ENCODE peak calls at places on chromosomes 2 and 18, in five cellular contexts. One of them, this sample, is unnamed.
A peak's percentile ranks its signal among the peaks of the same experiment; 100 is the strongest.

GRCh38 chr18:36124841-36125240 is 4.3 kb downstream of the SLC39A6 start:
- DNase-seq in WERI-Rb-1: no peak
- DNase-seq in colonic mucosa: no peak
- DNase-seq in fibroblast of lung: no peak
- DNase-seq in nephron progenitor cell: no peak
- DNase-seq in this sample: peak; percentile 93

GRCh38 chr2:34545486-34546136 is 946.5 kb upstream of the FAM98A start:
- DNase-seq in WERI-Rb-1: peak; percentile 51
- DNase-seq in colonic mucosa: no peak
- DNase-seq in fibroblast of lung: no peak
- DNase-seq in nephron progenitor cell: no peak
- DNase-seq in this sample: no peak

GRCh38 chr2:140600116-140600515 is 1530.7 kb downstream of the LRP1B start:
- DNase-seq in WERI-Rb-1: no peak
- DNase-seq in colonic mucosa: no peak
- DNase-seq in fibroblast of lung: peak; percentile 82
- DNase-seq in nephron progenitor cell: no peak
- DNase-seq in this sample: peak; percentile 18

GRCh38 chr2:196166876-196167275 is 4.5 kb downstream of the STK17B start:
- DNase-seq in WERI-Rb-1: no peak
- DNase-seq in colonic mucosa: no peak
- DNase-seq in fibroblast of lung: peak; percentile 93
- DNase-seq in nephron progenitor cell: no peak
- DNase-seq in this sample: peak; percentile 69

GRCh38 chr2:196131949-196132925 is 39.1 kb downstream of the STK17B start:
- DNase-seq in WERI-Rb-1: no peak
- DNase-seq in colonic mucosa: no peak
- DNase-seq in fibroblast of lung: peak; percentile 49
- DNase-seq in nephron progenitor cell: no peak
- DNase-seq in this sample: peak; percentile 8

GRCh38 chr18:65527879-65528633 is 222.8 kb upstream of the CDH7 start:
- DNase-seq in WERI-Rb-1: no peak
- DNase-seq in colonic mucosa: no peak
- DNase-seq in fibroblast of lung: no peak
- DNase-seq in nephron progenitor cell: peak; percentile 6
- DNase-seq in this sample: peak; percentile 16

GRCh38 chr2:74101574-74102300 is 46.0 kb downstream of the BOLA3 start:
- DNase-seq in WERI-Rb-1: no peak
- DNase-seq in colonic mucosa: no peak
- DNase-seq in fibroblast of lung: no peak
- DNase-seq in nephron progenitor cell: no peak
- DNase-seq in this sample: no peak

GRCh38 chr2:135056790-135057189 is 4.7 kb downstream of the RAB3GAP1 start:
- DNase-seq in WERI-Rb-1: no peak
- DNase-seq in colonic mucosa: no peak
- DNase-seq in fibroblast of lung: peak; percentile 53
- DNase-seq in nephron progenitor cell: no peak
- DNase-seq in this sample: no peak

GRCh38 chr2:68156419-68156818 is 1.3 kb upstream of the PNO1 start:
- DNase-seq in WERI-Rb-1: no peak
- DNase-seq in colonic mucosa: no peak
- DNase-seq in fibroblast of lung: no peak
- DNase-seq in nephron progenitor cell: no peak
- DNase-seq in this sample: no peak

GRCh38 chr18:29034113-29034856 is 857.4 kb upstream of the CDH2 start:
- DNase-seq in WERI-Rb-1: no peak
- DNase-seq in colonic mucosa: no peak
- DNase-seq in fibroblast of lung: peak; percentile 2
- DNase-seq in nephron progenitor cell: no peak
- DNase-seq in this sample: peak; percentile 92

GRCh38 chr2:223860809-223861738 is 23.7 kb upstream of the AP1S3 start:
- DNase-seq in WERI-Rb-1: no peak
- DNase-seq in colonic mucosa: peak; percentile 78
- DNase-seq in fibroblast of lung: peak; percentile 80
- DNase-seq in nephron progenitor cell: no peak
- DNase-seq in this sample: peak; percentile 97

GRCh38 chr2:144152817-144153271 is 367.1 kb downstream of the ZEB2 start:
- DNase-seq in WERI-Rb-1: no peak
- DNase-seq in colonic mucosa: no peak
- DNase-seq in fibroblast of lung: peak; percentile 59
- DNase-seq in nephron progenitor cell: no peak
- DNase-seq in this sample: no peak

GRCh38 chr2:172855588-172855987 is 119.9 kb downstream of the RAPGEF4 start:
- DNase-seq in WERI-Rb-1: no peak
- DNase-seq in colonic mucosa: no peak
- DNase-seq in fibroblast of lung: no peak
- DNase-seq in nephron progenitor cell: no peak
- DNase-seq in this sample: no peak

GRCh38 chr2:79235135-79235534 is 75.6 kb upstream of the REG3A start:
- DNase-seq in WERI-Rb-1: no peak
- DNase-seq in colonic mucosa: no peak
- DNase-seq in fibroblast of lung: no peak
- DNase-seq in nephron progenitor cell: no peak
- DNase-seq in this sample: no peak
- TF ChIP-seq CTCF in WERI-Rb-1: peak; percentile 67
- TF ChIP-seq CTCF in colonic mucosa: no peak
- TF ChIP-seq CTCF in fibroblast of lung: no peak
- TF ChIP-seq CTCF in nephron progenitor cell: no peak
- TF ChIP-seq CTCF in this sample: no peak

GRCh38 chr2:149258531-149258930 is 71.9 kb upstream of the LYPD6 start:
- DNase-seq in WERI-Rb-1: no peak
- DNase-seq in colonic mucosa: peak; percentile 29
- DNase-seq in fibroblast of lung: no peak
- DNase-seq in nephron progenitor cell: no peak
- DNase-seq in this sample: peak; percentile 10
- TF ChIP-seq CTCF in WERI-Rb-1: no peak
- TF ChIP-seq CTCF in colonic mucosa: no peak
- TF ChIP-seq CTCF in fibroblast of lung: no peak
- TF ChIP-seq CTCF in nephron progenitor cell: no peak
- TF ChIP-seq CTCF in this sample: no peak

GRCh38 chr18:32439802-32440201 is 30.9 kb downstream of the GAREM1 start:
- DNase-seq in WERI-Rb-1: no peak
- DNase-seq in colonic mucosa: peak; percentile 20
- DNase-seq in fibroblast of lung: no peak
- DNase-seq in nephron progenitor cell: no peak
- DNase-seq in this sample: peak; percentile 13
- TF ChIP-seq CTCF in WERI-Rb-1: peak; percentile 26
- TF ChIP-seq CTCF in colonic mucosa: no peak
- TF ChIP-seq CTCF in fibroblast of lung: no peak
- TF ChIP-seq CTCF in nephron progenitor cell: no peak
- TF ChIP-seq CTCF in this sample: peak; percentile 35

GRCh38 chr2:238287702-238288649 is at the start of gene PER2:
- DNase-seq in WERI-Rb-1: peak; percentile 42
- DNase-seq in colonic mucosa: peak; percentile 65
- DNase-seq in fibroblast of lung: peak; percentile 71
- DNase-seq in nephron progenitor cell: peak; percentile 35
- DNase-seq in this sample: peak; percentile 95
- TF ChIP-seq CTCF in WERI-Rb-1: peak; percentile 28
- TF ChIP-seq CTCF in colonic mucosa: no peak
- TF ChIP-seq CTCF in fibroblast of lung: no peak
- TF ChIP-seq CTCF in nephron progenitor cell: no peak
- TF ChIP-seq CTCF in this sample: peak; percentile 30

DNA sequence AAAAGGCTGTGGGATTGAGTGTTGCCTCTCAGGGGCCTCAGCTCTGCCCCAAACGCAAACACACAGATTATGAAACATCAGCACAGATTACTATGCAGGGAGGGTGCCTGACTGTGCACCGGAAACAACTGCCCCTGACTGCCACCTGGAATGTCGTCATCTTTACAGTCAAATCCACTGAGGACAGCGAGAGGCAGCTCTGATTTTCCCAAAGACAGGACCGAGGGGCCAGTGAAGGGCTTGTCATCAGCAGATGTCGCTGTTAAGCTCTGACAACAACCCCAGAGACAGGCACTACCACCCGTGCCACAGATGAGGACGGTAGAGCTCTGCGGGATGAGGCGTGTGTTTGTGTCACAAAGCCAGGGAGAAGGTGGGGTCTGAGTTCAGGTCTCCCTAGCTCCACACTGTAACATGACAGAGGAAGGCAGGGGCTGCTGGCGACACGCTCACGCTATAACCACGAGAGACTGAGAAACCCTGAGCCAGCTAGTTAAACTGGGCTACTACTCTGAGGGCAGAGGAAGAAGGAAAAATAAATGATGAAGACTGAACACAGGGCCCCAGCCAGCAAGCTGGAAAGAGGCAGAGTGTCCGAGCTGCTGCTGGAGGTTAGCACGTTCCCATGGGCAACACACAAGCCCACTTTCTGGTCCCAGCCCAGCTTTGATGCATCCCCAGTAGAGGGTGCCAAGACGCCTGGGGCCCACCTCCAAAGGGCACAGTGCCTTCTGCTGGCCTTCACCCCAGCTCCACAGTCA is 47.0 kb downstream of the PARD6G start:
- DNase-seq in WERI-Rb-1: peak; percentile 82
- DNase-seq in colonic mucosa: no peak
- DNase-seq in fibroblast of lung: peak; percentile 28
- DNase-seq in nephron progenitor cell: no peak
- DNase-seq in this sample: no peak
- TF ChIP-seq CTCF in WERI-Rb-1: peak; percentile 89
- TF ChIP-seq CTCF in colonic mucosa: no peak
- TF ChIP-seq CTCF in fibroblast of lung: no peak
- TF ChIP-seq CTCF in nephron progenitor cell: no peak
- TF ChIP-seq CTCF in this sample: no peak

GRCh38 chr2:70686577-70687460 is 81.2 kb downstream of the ADD2 start:
- DNase-seq in WERI-Rb-1: peak; percentile 97
- DNase-seq in colonic mucosa: no peak
- DNase-seq in fibroblast of lung: peak; percentile 34
- DNase-seq in nephron progenitor cell: peak; percentile 35
- DNase-seq in this sample: peak; percentile 49
- TF ChIP-seq CTCF in WERI-Rb-1: peak; percentile 90
- TF ChIP-seq CTCF in colonic mucosa: no peak
- TF ChIP-seq CTCF in fibroblast of lung: peak; percentile 41
- TF ChIP-seq CTCF in nephron progenitor cell: peak; percentile 40
- TF ChIP-seq CTCF in this sample: peak; percentile 68

GRCh38 chr2:100105678-100106054 is 36.7 kb downstream of the AFF3 start:
- DNase-seq in WERI-Rb-1: no peak
- DNase-seq in colonic mucosa: no peak
- DNase-seq in fibroblast of lung: peak; percentile 14
- DNase-seq in nephron progenitor cell: peak; percentile 28
- DNase-seq in this sample: no peak
- TF ChIP-seq CTCF in WERI-Rb-1: no peak
- TF ChIP-seq CTCF in colonic mucosa: no peak
- TF ChIP-seq CTCF in fibroblast of lung: no peak
- TF ChIP-seq CTCF in nephron progenitor cell: no peak
- TF ChIP-seq CTCF in this sample: no peak

GRCh38 chr2:208653383-208653782 is 246.8 kb downstream of the PTH2R start:
- DNase-seq in WERI-Rb-1: no peak
- DNase-seq in colonic mucosa: no peak
- DNase-seq in fibroblast of lung: no peak
- DNase-seq in nephron progenitor cell: no peak
- DNase-seq in this sample: no peak

GRCh38 chr2:208657468-208657867 is 250.9 kb downstream of the PTH2R start:
- DNase-seq in WERI-Rb-1: no peak
- DNase-seq in colonic mucosa: no peak
- DNase-seq in fibroblast of lung: no peak
- DNase-seq in nephron progenitor cell: no peak
- DNase-seq in this sample: peak; percentile 10
- TF ChIP-seq CTCF in WERI-Rb-1: peak; percentile 35
- TF ChIP-seq CTCF in colonic mucosa: peak; percentile 30
- TF ChIP-seq CTCF in fibroblast of lung: no peak
- TF ChIP-seq CTCF in nephron progenitor cell: peak; percentile 2
- TF ChIP-seq CTCF in this sample: peak; percentile 29

GRCh38 chr2:118091140-118091478 is 2.8 kb downstream of the INSIG2 start:
- DNase-seq in WERI-Rb-1: no peak
- DNase-seq in colonic mucosa: no peak
- DNase-seq in fibroblast of lung: no peak
- DNase-seq in nephron progenitor cell: no peak
- DNase-seq in this sample: no peak

GRCh38 chr2:118090387-118091139 is 2.3 kb downstream of the INSIG2 start:
- DNase-seq in WERI-Rb-1: no peak
- DNase-seq in colonic mucosa: no peak
- DNase-seq in fibroblast of lung: no peak
- DNase-seq in nephron progenitor cell: no peak
- DNase-seq in this sample: no peak

GRCh38 chr2:118086024-118086633 is 2.1 kb upstream of the INSIG2 start:
- DNase-seq in WERI-Rb-1: no peak
- DNase-seq in colonic mucosa: no peak
- DNase-seq in fibroblast of lung: no peak
- DNase-seq in nephron progenitor cell: no peak
- DNase-seq in this sample: no peak

GRCh38 chr2:118088051-118089014 is at the start of gene INSIG2:
- DNase-seq in WERI-Rb-1: peak; percentile 97
- DNase-seq in colonic mucosa: peak; percentile 97
- DNase-seq in fibroblast of lung: peak; percentile 91
- DNase-seq in nephron progenitor cell: peak; percentile 96
- DNase-seq in this sample: peak; percentile 98

DNA sequence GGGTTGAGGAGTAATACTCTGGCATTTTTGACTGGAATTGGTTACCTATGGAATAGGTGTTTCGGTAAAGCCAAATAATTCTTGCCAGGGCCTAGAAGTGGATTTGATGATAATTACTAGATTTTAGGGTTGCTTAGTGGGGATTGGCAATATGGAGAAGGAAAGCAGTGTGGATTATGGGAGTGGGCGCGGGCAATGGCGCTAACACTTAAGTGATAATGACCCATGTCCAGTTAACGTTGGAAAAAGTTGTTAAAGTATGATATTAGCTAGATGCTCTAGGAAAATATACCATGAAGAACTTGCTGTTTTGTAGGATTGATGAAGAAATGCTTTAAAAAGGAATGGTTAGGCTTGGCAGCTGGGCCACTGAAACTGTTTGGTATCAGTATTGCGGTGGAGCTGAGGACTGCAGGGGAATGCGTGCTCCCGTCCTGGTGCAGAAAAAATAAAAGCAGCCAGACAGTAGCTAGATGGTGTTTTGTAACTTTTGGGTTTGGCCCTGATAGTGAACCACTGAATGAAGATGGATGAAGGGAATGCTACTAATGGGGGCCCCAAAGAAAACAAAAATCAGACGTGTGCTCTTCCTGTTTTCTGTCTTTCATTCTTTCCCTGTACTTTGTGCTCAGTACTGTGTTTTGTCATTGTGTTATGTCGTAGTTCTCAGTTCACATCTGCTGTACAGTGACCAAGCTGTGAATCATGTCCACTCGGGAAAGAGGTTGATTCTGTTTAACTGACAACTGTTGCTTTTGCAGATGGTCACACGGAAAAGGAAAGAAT is 937 bp downstream of the INSIG2 start:
- DNase-seq in WERI-Rb-1: no peak
- DNase-seq in colonic mucosa: peak; percentile 46
- DNase-seq in fibroblast of lung: peak; percentile 49
- DNase-seq in nephron progenitor cell: peak; percentile 17
- DNase-seq in this sample: peak; percentile 69
- TF ChIP-seq CTCF in WERI-Rb-1: no peak
- TF ChIP-seq CTCF in colonic mucosa: peak; percentile 24
- TF ChIP-seq CTCF in fibroblast of lung: peak; percentile 8
- TF ChIP-seq CTCF in nephron progenitor cell: peak; percentile 12
- TF ChIP-seq CTCF in this sample: peak; percentile 4